ENCODE peak calls at places on chromosomes 16 and 17, in four cellular contexts. V is A549, O is GM12878, Z is K562. Q is an unnamed sample.

GRCh38 chr16:48156790-48157209 is 1.0 kb upstream of the ABCC12 start:
- DNase-seq in O (no peak), V (peak), Z (peak), Q (peak)

GRCh38 chr16:31452631-31453106 is 6.6 kb upstream of the ARMC5 start:
- DNase-seq in Z (peak), O (no peak), V (peak), Q (no peak)

GRCh38 chr16:69564845-69565610 is 738 bp upstream of the NFAT5 start:
- DNase-seq in Z (no peak), V (no peak), O (no peak), Q (no peak)

GRCh38 chr16:81493755-81494433 is 49.3 kb downstream of the CMIP start:
- DNase-seq in Z (peak), V (peak), O (no peak), Q (no peak)

GRCh38 chr16:50642349-50642748 is 38.8 kb downstream of the SNX20 start:
- DNase-seq in Z (no peak), V (no peak), O (no peak), Q (no peak)

GRCh38 chr17:79150035-79150733 is 75.6 kb downstream of the ENGASE start:
- DNase-seq in Z (no peak), V (no peak), O (peak), Q (no peak)

GRCh38 chr17:19296786-19297778 is 59.9 kb downstream of the EPN2 start:
- DNase-seq in V (no peak), O (no peak), Z (no peak), Q (no peak)

GRCh38 chr16:49274936-49275730 is 6.5 kb downstream of the CBLN1 start:
- DNase-seq in V (no peak), O (no peak), Z (no peak), Q (no peak)

DNA sequence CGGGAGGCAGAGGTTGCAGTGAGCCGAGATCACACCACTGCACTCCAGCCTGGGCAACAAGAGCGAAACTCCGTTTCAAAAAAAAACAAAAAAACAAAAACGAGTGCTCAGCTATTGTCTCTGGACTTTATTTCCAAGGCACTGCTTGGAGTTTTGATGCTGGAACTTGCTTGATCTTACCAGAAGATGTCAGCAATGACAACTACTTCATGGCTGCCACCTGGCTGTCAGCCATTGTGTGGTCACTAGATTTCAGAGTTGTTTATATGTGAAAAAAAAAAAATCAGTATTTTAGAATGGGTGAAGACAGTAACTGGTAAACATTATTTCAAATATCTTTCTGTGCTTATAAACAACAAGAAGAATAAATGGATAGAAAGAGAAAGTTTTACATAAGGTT is 26.3 kb upstream of the OR4D1 start:
- DNase-seq in V (peak), Z (peak), O (no peak), Q (peak)
- TF ChIP-seq REST in V (no peak), Z (no peak), O (no peak), Q (no peak)

GRCh38 chr17:49621420-49621819 is 45.7 kb downstream of the NXPH3 start:
- DNase-seq in V (no peak), O (no peak), Z (no peak), Q (no peak)

GRCh38 chr17:49616546-49617205 is 41.0 kb downstream of the NXPH3 start:
- DNase-seq in Z (no peak), V (no peak), O (no peak), Q (no peak)

GRCh38 chr17:49618112-49618611 is 42.5 kb downstream of the NXPH3 start:
- DNase-seq in V (no peak), Z (no peak), O (no peak), Q (no peak)

GRCh38 chr17:49624896-49625295 is 49.2 kb downstream of the NXPH3 start:
- DNase-seq in Z (no peak), V (no peak), O (no peak), Q (no peak)

GRCh38 chr17:49621946-49622529 is 46.4 kb downstream of the NXPH3 start:
- DNase-seq in Z (no peak), V (no peak), O (no peak), Q (no peak)
- TF ChIP-seq RCOR1 in Z (no peak), V (no peak), O (no peak), Q (no peak)

DNA sequence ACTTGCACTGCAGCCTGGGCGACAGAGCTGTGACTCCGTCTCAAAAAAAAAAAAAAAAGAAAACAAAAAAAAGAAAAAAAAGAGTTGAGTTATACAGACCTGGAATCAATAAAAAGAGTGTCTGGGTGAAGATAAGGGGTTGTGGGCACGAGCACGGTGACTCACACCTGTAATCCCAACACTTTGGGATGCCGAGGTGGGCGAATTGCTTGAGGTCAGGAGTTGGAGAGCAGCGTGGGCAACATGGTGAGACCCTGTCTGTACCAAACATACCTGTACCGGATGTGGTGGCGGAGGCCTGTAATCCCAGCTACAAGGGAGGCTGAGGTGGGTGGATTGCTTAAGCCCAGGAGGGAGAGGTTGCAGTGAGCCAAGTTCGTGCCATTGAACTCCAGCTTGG is 1.3 kb upstream of the TRAP1 start:
- DNase-seq in V (no peak), O (no peak), Z (no peak), Q (no peak)
- TF ChIP-seq REST in V (no peak), O (no peak), Z (no peak), Q (no peak)

GRCh38 chr16:2487903-2488531 is 13.1 kb downstream of the TBC1D24 start:
- DNase-seq in O (no peak), V (no peak), Z (no peak), Q (peak)
- TF ChIP-seq RCOR1 in O (no peak), V (no peak), Z (no peak), Q (no peak)